ENCODE peak calls at places on chromosomes 7 and 10, in four cellular contexts. One of them, this sample, is unnamed.

GRCh38 chr7:150966002-150966401 is 12.1 kb downstream of the KCNH2 start:
- DNase-seq in AG04450: no peak
- DNase-seq in GM12865: no peak
- DNase-seq in MCF 10A: no peak
- DNase-seq in this sample: peak; percentile 20

GRCh38 chr7:100471021-100471420 is 7.0 kb upstream of the SPACDR start:
- DNase-seq in GM12865: no peak
- DNase-seq in MCF 10A: no peak
- DNase-seq in AG04450: no peak
- DNase-seq in this sample: no peak

GRCh38 chr7:1503390-1503789 is 799 bp downstream of the INTS1 start:
- DNase-seq in GM12865: no peak
- DNase-seq in AG04450: no peak
- DNase-seq in MCF 10A: no peak
- DNase-seq in this sample: no peak

GRCh38 chr7:74231232-74231590 is 21.4 kb downstream of the LAT2 start:
- DNase-seq in MCF 10A: no peak
- DNase-seq in GM12865: peak; percentile 95
- DNase-seq in AG04450: no peak
- DNase-seq in this sample: peak; percentile 45

GRCh38 chr7:140989068-140989467 is 25.7 kb downstream of the MRPS33 start:
- DNase-seq in GM12865: no peak
- DNase-seq in MCF 10A: no peak
- DNase-seq in AG04450: no peak
- DNase-seq in this sample: no peak

GRCh38 chr7:125773113-125773800 is 843.6 kb upstream of the POT1 start:
- DNase-seq in MCF 10A: no peak
- DNase-seq in GM12865: no peak
- DNase-seq in AG04450: no peak
- DNase-seq in this sample: no peak

GRCh38 chr7:33903770-33904679 is 1.3 kb upstream of the BMPER start:
- DNase-seq in GM12865: no peak
- DNase-seq in MCF 10A: no peak
- DNase-seq in AG04450: no peak
- DNase-seq in this sample: no peak

GRCh38 chr7:37758467-37758866 is 74.9 kb downstream of the GPR141 start:
- DNase-seq in AG04450: no peak
- DNase-seq in GM12865: no peak
- DNase-seq in MCF 10A: no peak
- DNase-seq in this sample: no peak

GRCh38 chr7:27176962-27177794 is 3.1 kb upstream of the HOXA10 start:
- DNase-seq in MCF 10A: no peak
- DNase-seq in AG04450: no peak
- DNase-seq in GM12865: no peak
- DNase-seq in this sample: no peak

GRCh38 chr7:92404170-92404614 is 43.1 kb upstream of the GATAD1 start:
- DNase-seq in AG04450: no peak
- DNase-seq in GM12865: no peak
- DNase-seq in MCF 10A: no peak
- DNase-seq in this sample: no peak

GRCh38 chr10:124197301-124198148 is 104.1 kb upstream of the CHST15 start:
- DNase-seq in AG04450: no peak
- DNase-seq in MCF 10A: no peak
- DNase-seq in GM12865: no peak
- DNase-seq in this sample: no peak

This sample was measured in OCI-LY7.